ENCODE peak calls at places on chromosome 13, in four cellular contexts. X is MCF 10A, W is K562, H is RWPE1. F is an unnamed sample.

GRCh38 chr13:96650301-96650886 is 343.9 kb downstream of the OXGR1 start:
- DNase-seq in X (peak; percentile 83), W (no peak), H (no peak), F (no peak)

GRCh38 chr13:24627864-24628418 is 52.3 kb upstream of the ATP12A start:
- DNase-seq in X (no peak), W (peak; percentile 13), H (no peak), F (no peak)

GRCh38 chr13:113589961-113590339 is 5.4 kb downstream of the TFDP1 start:
- DNase-seq in X (no peak), W (no peak), H (no peak), F (no peak)

GRCh38 chr13:99654076-99654475 is 152.8 kb downstream of the TM9SF2 start:
- DNase-seq in X (no peak), W (no peak), H (no peak), F (no peak)

GRCh38 chr13:79549355-79550106 is 68.6 kb downstream of the NDFIP2 start:
- DNase-seq in X (no peak), W (no peak), H (no peak), F (no peak)

GRCh38 chr13:40920826-40921225 is 98.3 kb downstream of the ELF1 start:
- DNase-seq in X (no peak), W (no peak), H (no peak), F (no peak)

GRCh38 chr13:20127563-20128458 is 33.0 kb downstream of the GJA3 start:
- DNase-seq in X (peak; percentile 13), W (no peak), H (no peak), F (peak; percentile 48)

GRCh38 chr13:77429320-77430142 is 102.6 kb upstream of the MYCBP2 start:
- DNase-seq in X (no peak), W (no peak), H (no peak), F (no peak)

GRCh38 chr13:105817011-105817410 is 718.5 kb downstream of the EFNB2 start:
- DNase-seq in X (no peak), W (no peak), H (peak; percentile 28), F (no peak)

GRCh38 chr13:69324109-69324886 is 783.3 kb upstream of the ATXN8OS start:
- DNase-seq in X (peak; percentile 36), W (no peak), H (no peak), F (peak; percentile 1)

GRCh38 chr13:98959775-98960325 is 18.0 kb downstream of the DOCK9 start:
- DNase-seq in X (no peak), W (no peak), H (no peak), F (no peak)

GRCh38 chr13:107200491-107200890 is 632.6 kb upstream of the ARGLU1 start:
- DNase-seq in X (no peak), W (no peak), H (no peak), F (no peak)

GRCh38 chr13:98752111-98752941 is at the start of gene SLC15A1:
- DNase-seq in X (no peak), W (no peak), H (no peak), F (no peak)

GRCh38 chr13:73075546-73075945 is 16.7 kb downstream of the KLF5 start:
- DNase-seq in X (no peak), W (no peak), H (no peak), F (no peak)

GRCh38 chr13:33125821-33126570 is 109.8 kb downstream of the KL start:
- DNase-seq in X (peak; percentile 94), W (no peak), H (peak; percentile 92), F (no peak)

GRCh38 chr13:79190932-79191331 is 215.1 kb downstream of the RBM26 start:
- DNase-seq in X (no peak), W (no peak), H (no peak), F (no peak)

GRCh38 chr13:113722921-113723320 is 36.1 kb upstream of the TMEM255B start:
- DNase-seq in X (no peak), W (no peak), H (no peak), F (no peak)

GRCh38 chr13:67147257-67148218 is 82.6 kb downstream of the PCDH9 start:
- DNase-seq in X (peak; percentile 9), W (no peak), H (no peak), F (no peak)

GRCh38 chr13:74187564-74187963 is 53.4 kb upstream of the KLF12 start:
- DNase-seq in X (peak; percentile 66), W (no peak), H (peak; percentile 36), F (no peak)